ENCODE peak calls at places on chromosomes 13 and 19, in five cellular contexts. One of them, this sample, is unnamed.

GRCh38 chr19:33310606-33311325 is 8.4 kb upstream of the CEBPA start:
- DNase-seq in mucosa of descending colon: peak; percentile 63
- DNase-seq in naive thymus-derived CD8-positive, alpha-beta T cell: no peak
- DNase-seq in NCI-H1694: no peak
- DNase-seq in GM04503: no peak
- DNase-seq in this sample: no peak

GRCh38 chr19:39951686-39952085 is 17.3 kb upstream of the FCGBP start:
- DNase-seq in mucosa of descending colon: no peak
- DNase-seq in naive thymus-derived CD8-positive, alpha-beta T cell: no peak
- DNase-seq in NCI-H1694: no peak
- DNase-seq in GM04503: no peak
- DNase-seq in this sample: no peak

GRCh38 chr13:42794572-42795275 is 13.3 kb downstream of the FAM216B start:
- DNase-seq in mucosa of descending colon: no peak
- DNase-seq in naive thymus-derived CD8-positive, alpha-beta T cell: no peak
- DNase-seq in NCI-H1694: no peak
- DNase-seq in GM04503: no peak
- DNase-seq in this sample: no peak

GRCh38 chr19:31955884-31956283 is 389.5 kb upstream of the ZNF507 start:
- DNase-seq in mucosa of descending colon: no peak
- DNase-seq in naive thymus-derived CD8-positive, alpha-beta T cell: no peak
- DNase-seq in NCI-H1694: no peak
- DNase-seq in GM04503: no peak
- DNase-seq in this sample: no peak

GRCh38 chr13:101626925-101627555 is 174.6 kb downstream of the ITGBL1 start:
- DNase-seq in mucosa of descending colon: peak; percentile 14
- DNase-seq in naive thymus-derived CD8-positive, alpha-beta T cell: peak; percentile 38
- DNase-seq in NCI-H1694: no peak
- DNase-seq in GM04503: no peak
- DNase-seq in this sample: no peak

GRCh38 chr19:4516939-4517300 is 1.4 kb downstream of the PLIN4 start:
- DNase-seq in mucosa of descending colon: no peak
- DNase-seq in naive thymus-derived CD8-positive, alpha-beta T cell: no peak
- DNase-seq in NCI-H1694: no peak
- DNase-seq in GM04503: no peak
- DNase-seq in this sample: no peak

GRCh38 chr19:1970806-1971502 is 30.0 kb downstream of the CSNK1G2 start:
- DNase-seq in mucosa of descending colon: no peak
- DNase-seq in naive thymus-derived CD8-positive, alpha-beta T cell: no peak
- DNase-seq in NCI-H1694: no peak
- DNase-seq in GM04503: no peak
- DNase-seq in this sample: no peak

GRCh38 chr13:79404361-79404760 is 1.7 kb downstream of the RBM26 start:
- DNase-seq in mucosa of descending colon: peak; percentile 19
- DNase-seq in naive thymus-derived CD8-positive, alpha-beta T cell: no peak
- DNase-seq in NCI-H1694: no peak
- DNase-seq in GM04503: no peak
- DNase-seq in this sample: no peak

GRCh38 chr19:33292595-33293254 is 9.6 kb downstream of the CEBPA start:
- DNase-seq in mucosa of descending colon: peak; percentile 74
- DNase-seq in naive thymus-derived CD8-positive, alpha-beta T cell: no peak
- DNase-seq in NCI-H1694: no peak
- DNase-seq in GM04503: no peak
- DNase-seq in this sample: no peak

GRCh38 chr19:40523322-40524047 is 53.2 kb upstream of the SHKBP1 start:
- DNase-seq in mucosa of descending colon: peak; percentile 83
- DNase-seq in naive thymus-derived CD8-positive, alpha-beta T cell: peak; percentile 10
- DNase-seq in NCI-H1694: peak; percentile 58
- DNase-seq in GM04503: no peak
- DNase-seq in this sample: no peak

GRCh38 chr19:19546751-19547162 is 8.7 kb downstream of the CILP2 start:
- DNase-seq in mucosa of descending colon: no peak
- DNase-seq in naive thymus-derived CD8-positive, alpha-beta T cell: no peak
- DNase-seq in NCI-H1694: no peak
- DNase-seq in GM04503: no peak
- DNase-seq in this sample: no peak

GRCh38 chr13:104937881-104938280 is 1597.6 kb downstream of the EFNB2 start:
- DNase-seq in mucosa of descending colon: no peak
- DNase-seq in naive thymus-derived CD8-positive, alpha-beta T cell: no peak
- DNase-seq in NCI-H1694: no peak
- DNase-seq in GM04503: no peak
- DNase-seq in this sample: no peak

GRCh38 chr19:36489920-36490415 is 607 bp upstream of the ZNF566 start:
- DNase-seq in mucosa of descending colon: peak; percentile 85
- DNase-seq in naive thymus-derived CD8-positive, alpha-beta T cell: no peak
- DNase-seq in NCI-H1694: peak; percentile 84
- DNase-seq in GM04503: no peak
- DNase-seq in this sample: peak; percentile 86